ENCODE peak calls at places on chromosomes 12 and 14, in eight cellular contexts. Y, E, T, V, H, B, L and W are unnamed samples.

GRCh38 chr14:44745371-44745770 is 216.4 kb downstream of the KLHL28 start:
- DNase-seq in Y (no peak), E (no peak), T (no peak), V (no peak), H (no peak), B (no peak), L (no peak), W (no peak)

GRCh38 chr12:43281563-43281962 is 270.4 kb downstream of the ADAMTS20 start:
- DNase-seq in Y (peak; percentile 56), E (no peak), T (no peak), V (no peak), H (no peak), B (no peak), L (no peak), W (no peak)

GRCh38 chr12:113479578-113480335 is 8.1 kb upstream of the LHX5 start:
- DNase-seq in Y (peak; percentile 97), E (peak; percentile 67), T (peak; percentile 91), V (peak; percentile 51), H (no peak), B (no peak), L (no peak), W (peak; percentile 48)

GRCh38 chr12:93762912-93763311 is 85.7 kb downstream of the CRADD start:
- DNase-seq in Y (no peak), E (no peak), T (no peak), V (no peak), H (no peak), B (no peak), L (no peak), W (no peak)

GRCh38 chr14:65164068-65164824 is 61.9 kb upstream of the MAX start:
- DNase-seq in Y (no peak), E (peak; percentile 55), T (no peak), V (peak; percentile 74), H (no peak), B (peak; percentile 42), L (no peak), W (peak; percentile 54)

GRCh38 chr14:64114166-64114565 is 180.0 kb downstream of the ESR2 start:
- DNase-seq in Y (peak; percentile 55), E (no peak), T (no peak), V (peak; percentile 43), H (no peak), B (no peak), L (no peak), W (no peak)

GRCh38 chr12:2138871-2139308 is 86.1 kb downstream of the CACNA1C start:
- DNase-seq in Y (no peak), E (no peak), T (no peak), V (no peak), H (no peak), B (no peak), L (no peak), W (no peak)

GRCh38 chr14:69711065-69711464 is 55.9 kb upstream of the SRSF5 start:
- DNase-seq in Y (no peak), E (no peak), T (no peak), V (peak; percentile 55), H (peak; percentile 47), B (no peak), L (no peak), W (no peak)

GRCh38 chr12:12511895-12512674 is 50.6 kb downstream of the DUSP16 start:
- DNase-seq in Y (no peak), E (no peak), T (no peak), V (no peak), H (no peak), B (no peak), L (no peak), W (peak; percentile 43)

GRCh38 chr12:75848533-75848932 is 183.0 kb downstream of the PHLDA1 start:
- DNase-seq in Y (no peak), E (no peak), T (no peak), V (no peak), H (no peak), B (no peak), L (no peak), W (no peak)

GRCh38 chr14:90301580-90302181 is 30.1 kb downstream of the NRDE2 start:
- DNase-seq in Y (no peak), E (peak; percentile 34), T (no peak), V (peak; percentile 81), H (no peak), B (peak; percentile 79), L (no peak), W (no peak)

GRCh38 chr12:79552186-79552585 is 138.6 kb downstream of the PAWR start:
- DNase-seq in Y (no peak), E (no peak), T (no peak), V (peak; percentile 21), H (no peak), B (no peak), L (no peak), W (no peak)

GRCh38 chr12:79553863-79554574 is 136.7 kb downstream of the PAWR start:
- DNase-seq in Y (no peak), E (no peak), T (no peak), V (no peak), H (no peak), B (no peak), L (no peak), W (no peak)

GRCh38 chr12:79557690-79558315 is 133.0 kb downstream of the PAWR start:
- DNase-seq in Y (no peak), E (no peak), T (no peak), V (no peak), H (no peak), B (peak; percentile 20), L (no peak), W (no peak)

GRCh38 chr12:79558924-79559469 is 131.8 kb downstream of the PAWR start:
- DNase-seq in Y (no peak), E (no peak), T (no peak), V (no peak), H (no peak), B (no peak), L (no peak), W (no peak)

DNA sequence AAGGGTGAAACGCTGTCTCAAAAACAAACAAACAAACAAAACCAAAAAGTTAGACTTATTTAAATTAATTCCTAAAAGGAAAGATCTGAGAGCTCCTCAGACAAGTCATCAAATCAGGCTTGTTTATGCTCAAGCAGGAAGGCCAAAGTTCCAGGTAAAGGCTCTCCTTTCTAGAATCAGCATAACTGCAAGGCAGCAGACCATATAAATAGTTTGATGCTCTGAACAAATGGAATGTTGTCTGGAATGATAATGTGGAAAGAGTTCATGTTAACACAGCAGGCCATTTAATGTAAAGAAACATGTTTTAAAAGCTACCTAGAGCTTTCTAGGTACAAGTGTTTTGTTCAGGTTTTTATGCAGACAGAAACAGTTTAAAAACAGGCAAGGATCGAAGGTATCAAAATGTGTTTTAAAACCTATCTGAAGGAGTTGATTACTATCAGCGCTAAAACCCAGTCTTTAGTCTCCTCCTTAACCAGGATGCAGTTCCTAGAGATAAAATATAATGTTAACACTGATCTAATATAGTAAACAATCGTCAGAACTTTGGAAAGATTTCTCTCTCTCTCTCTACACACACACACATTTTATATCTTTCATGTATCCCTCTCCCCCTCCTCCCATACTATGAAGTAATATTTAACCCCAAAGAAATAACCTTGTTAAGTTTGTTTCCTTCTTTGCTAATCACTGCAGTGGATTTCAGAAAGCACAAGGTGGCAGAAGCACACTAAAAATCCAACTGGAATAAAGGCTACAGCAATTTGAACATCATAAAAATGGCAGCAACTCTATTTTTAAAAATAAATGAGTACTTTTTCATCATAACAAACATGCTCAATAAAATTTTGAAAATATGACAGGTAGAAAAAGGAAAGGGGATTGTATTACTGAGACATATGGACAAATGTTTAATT is 135.5 kb downstream of the PAWR start:
- DNase-seq in Y (no peak), E (no peak), T (no peak), V (peak; percentile 85), H (no peak), B (peak; percentile 63), L (no peak), W (no peak)
- TF ChIP-seq CTCF in Y (peak; percentile 76), E (peak; percentile 51), T (no peak), V (peak; percentile 80), H (peak; percentile 44), B (peak; percentile 74), L (peak; percentile 71), W (no peak)

GRCh38 chr12:116366456-116366776 is 88.9 kb upstream of the MED13L start:
- DNase-seq in Y (no peak), E (no peak), T (no peak), V (no peak), H (no peak), B (no peak), L (no peak), W (no peak)
- TF ChIP-seq CTCF in Y (no peak), E (no peak), T (no peak), V (no peak), H (no peak), B (no peak), L (no peak), W (no peak)

DNA sequence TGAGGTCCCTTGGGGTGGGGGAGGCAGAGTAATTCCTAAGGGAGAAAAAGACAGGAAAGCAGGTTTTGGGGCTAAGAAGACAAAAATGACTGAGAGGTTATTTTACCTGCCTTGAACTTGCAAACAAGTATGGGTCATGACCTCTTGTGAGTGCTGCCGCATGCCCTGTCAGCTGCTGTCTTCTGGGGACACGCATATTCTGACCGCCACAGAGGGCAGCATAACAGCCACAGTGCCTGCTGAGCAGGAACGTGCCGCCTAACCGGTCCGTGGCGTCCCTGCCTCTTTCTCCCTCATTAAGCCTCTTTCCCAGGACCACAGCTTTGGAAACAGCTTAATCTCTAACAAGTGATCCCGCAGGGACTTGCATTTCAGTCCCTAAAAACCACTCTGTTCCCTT is 51.3 kb upstream of the KCNA1 start:
- DNase-seq in Y (peak; percentile 90), E (peak; percentile 21), T (peak; percentile 55), V (no peak), H (no peak), B (no peak), L (no peak), W (no peak)
- TF ChIP-seq CTCF in Y (peak; percentile 66), E (no peak), T (no peak), V (no peak), H (no peak), B (no peak), L (no peak), W (no peak)

GRCh38 chr12:41619705-41620104 is 431.6 kb downstream of the PDZRN4 start:
- DNase-seq in Y (no peak), E (no peak), T (no peak), V (no peak), H (no peak), B (no peak), L (no peak), W (no peak)
- TF ChIP-seq CTCF in Y (no peak), E (no peak), T (no peak), V (no peak), H (no peak), B (no peak), L (no peak), W (no peak)

GRCh38 chr14:25011095-25011494 is 38.9 kb downstream of the STXBP6 start:
- DNase-seq in Y (no peak), E (no peak), T (no peak), V (no peak), H (no peak), B (no peak), L (no peak), W (no peak)
- TF ChIP-seq CTCF in Y (no peak), E (no peak), T (no peak), V (no peak), H (no peak), B (no peak), L (no peak), W (no peak)